ENCODE peak calls at places on chromosomes 1 and 21, in seven cellular contexts. One of them, this sample, is unnamed.

GRCh38 chr1:185816460-185816859 is 82.3 kb downstream of the HMCN1 start:
- DNase-seq in SK-N-SH: no peak
- DNase-seq in GM12878: no peak
- DNase-seq in HCT116: no peak
- DNase-seq in K562: no peak
- DNase-seq in H1: no peak
- DNase-seq in HepG2: no peak
- DNase-seq in this sample: no peak

GRCh38 chr1:221722254-221723017 is 19.5 kb downstream of the DUSP10 start:
- DNase-seq in SK-N-SH: no peak
- DNase-seq in GM12878: no peak
- DNase-seq in HCT116: no peak
- DNase-seq in K562: no peak
- DNase-seq in H1: no peak
- DNase-seq in HepG2: no peak
- DNase-seq in this sample: no peak

GRCh38 chr21:25912402-25912746 is 177.6 kb downstream of the GABPA start:
- DNase-seq in SK-N-SH: no peak
- DNase-seq in GM12878: no peak
- DNase-seq in HCT116: no peak
- DNase-seq in K562: no peak
- DNase-seq in H1: no peak
- DNase-seq in HepG2: no peak
- DNase-seq in this sample: no peak

GRCh38 chr1:9900142-9901043 is 9.7 kb downstream of the CTNNBIP1 start:
- DNase-seq in SK-N-SH: no peak
- DNase-seq in GM12878: no peak
- DNase-seq in HCT116: no peak
- DNase-seq in K562: no peak
- DNase-seq in H1: no peak
- DNase-seq in HepG2: peak
- DNase-seq in this sample: no peak

GRCh38 chr1:29428997-29429396 is 192.7 kb downstream of the PTPRU start:
- DNase-seq in SK-N-SH: no peak
- DNase-seq in GM12878: no peak
- DNase-seq in HCT116: no peak
- DNase-seq in K562: no peak
- DNase-seq in H1: no peak
- DNase-seq in HepG2: no peak
- DNase-seq in this sample: no peak

GRCh38 chr1:97919568-97920261 is 1.1 kb downstream of the DPYD start:
- DNase-seq in SK-N-SH: no peak
- DNase-seq in GM12878: no peak
- DNase-seq in HCT116: no peak
- DNase-seq in K562: no peak
- DNase-seq in H1: no peak
- DNase-seq in HepG2: no peak
- DNase-seq in this sample: no peak

GRCh38 chr1:234879157-234880080 is 249.2 kb downstream of the TOMM20 start:
- DNase-seq in SK-N-SH: no peak
- DNase-seq in GM12878: no peak
- DNase-seq in HCT116: no peak
- DNase-seq in K562: no peak
- DNase-seq in H1: no peak
- DNase-seq in HepG2: no peak
- DNase-seq in this sample: no peak

GRCh38 chr1:171487038-171487437 is 1.7 kb downstream of the PRRC2C start:
- DNase-seq in SK-N-SH: no peak
- DNase-seq in GM12878: no peak
- DNase-seq in HCT116: no peak
- DNase-seq in K562: no peak
- DNase-seq in H1: no peak
- DNase-seq in HepG2: no peak
- DNase-seq in this sample: no peak

GRCh38 chr1:207962716-207963428 is 51.9 kb upstream of the CD34 start:
- DNase-seq in SK-N-SH: peak
- DNase-seq in GM12878: no peak
- DNase-seq in HCT116: no peak
- DNase-seq in K562: no peak
- DNase-seq in H1: no peak
- DNase-seq in HepG2: no peak
- DNase-seq in this sample: peak

GRCh38 chr1:8871539-8871935 is 6.9 kb downstream of the ENO1 start:
- DNase-seq in SK-N-SH: no peak
- DNase-seq in GM12878: no peak
- DNase-seq in HCT116: no peak
- DNase-seq in K562: no peak
- DNase-seq in H1: no peak
- DNase-seq in HepG2: no peak
- DNase-seq in this sample: no peak

GRCh38 chr1:48470506-48470905 is 1.5 kb downstream of the SPATA6 start:
- DNase-seq in SK-N-SH: no peak
- DNase-seq in GM12878: no peak
- DNase-seq in HCT116: no peak
- DNase-seq in K562: no peak
- DNase-seq in H1: no peak
- DNase-seq in HepG2: no peak
- DNase-seq in this sample: peak

GRCh38 chr1:53348491-53349368 is 20.9 kb upstream of the LRP8 start:
- DNase-seq in SK-N-SH: no peak
- DNase-seq in GM12878: no peak
- DNase-seq in HCT116: no peak
- DNase-seq in K562: no peak
- DNase-seq in H1: no peak
- DNase-seq in HepG2: no peak
- DNase-seq in this sample: no peak

GRCh38 chr1:2611034-2611501 is 21.7 kb downstream of the MMEL1 start:
- DNase-seq in SK-N-SH: peak
- DNase-seq in GM12878: no peak
- DNase-seq in HCT116: peak
- DNase-seq in K562: peak
- DNase-seq in H1: peak
- DNase-seq in HepG2: no peak
- DNase-seq in this sample: peak

GRCh38 chr1:200379431-200379755 is 30.4 kb downstream of the ZNF281 start:
- DNase-seq in SK-N-SH: peak
- DNase-seq in GM12878: no peak
- DNase-seq in HCT116: no peak
- DNase-seq in K562: no peak
- DNase-seq in H1: no peak
- DNase-seq in HepG2: peak
- DNase-seq in this sample: no peak

GRCh38 chr1:174448531-174448883 is 743 bp downstream of the GPR52 start:
- DNase-seq in SK-N-SH: no peak
- DNase-seq in GM12878: no peak
- DNase-seq in HCT116: no peak
- DNase-seq in K562: no peak
- DNase-seq in H1: no peak
- DNase-seq in HepG2: no peak
- DNase-seq in this sample: no peak

GRCh38 chr1:57633881-57634280 is 210.0 kb upstream of the DAB1 start:
- DNase-seq in SK-N-SH: no peak
- DNase-seq in GM12878: no peak
- DNase-seq in HCT116: no peak
- DNase-seq in K562: no peak
- DNase-seq in H1: no peak
- DNase-seq in HepG2: no peak
- DNase-seq in this sample: no peak

GRCh38 chr21:28159396-28159795 is 833.3 kb downstream of the LTN1 start:
- DNase-seq in SK-N-SH: no peak
- DNase-seq in GM12878: no peak
- DNase-seq in HCT116: no peak
- DNase-seq in K562: no peak
- DNase-seq in H1: no peak
- DNase-seq in HepG2: no peak
- DNase-seq in this sample: no peak

GRCh38 chr21:45004481-45005263 is 64.8 kb downstream of the SLX9 start:
- DNase-seq in SK-N-SH: no peak
- DNase-seq in GM12878: no peak
- DNase-seq in HCT116: no peak
- DNase-seq in K562: peak
- DNase-seq in H1: no peak
- DNase-seq in HepG2: no peak
- DNase-seq in this sample: no peak

GRCh38 chr1:203480084-203480483 is 4.5 kb downstream of the PRELP start:
- DNase-seq in SK-N-SH: no peak
- DNase-seq in GM12878: no peak
- DNase-seq in HCT116: no peak
- DNase-seq in K562: no peak
- DNase-seq in H1: no peak
- DNase-seq in HepG2: no peak
- DNase-seq in this sample: peak

GRCh38 chr1:156677616-156678596 is 699 bp upstream of the NES start:
- DNase-seq in SK-N-SH: peak
- DNase-seq in GM12878: no peak
- DNase-seq in HCT116: no peak
- DNase-seq in K562: peak
- DNase-seq in H1: no peak
- DNase-seq in HepG2: peak
- DNase-seq in this sample: peak

GRCh38 chr1:10615932-10616671 is 141.4 kb downstream of the PEX14 start:
- DNase-seq in SK-N-SH: no peak
- DNase-seq in GM12878: no peak
- DNase-seq in HCT116: no peak
- DNase-seq in K562: no peak
- DNase-seq in H1: no peak
- DNase-seq in HepG2: no peak
- DNase-seq in this sample: no peak

GRCh38 chr1:14783592-14783886 is 185.1 kb downstream of the KAZN start:
- DNase-seq in SK-N-SH: no peak
- DNase-seq in GM12878: no peak
- DNase-seq in HCT116: no peak
- DNase-seq in K562: no peak
- DNase-seq in H1: no peak
- DNase-seq in HepG2: no peak
- DNase-seq in this sample: no peak

GRCh38 chr1:67053785-67054759 is at the start of gene SLC35D1:
- DNase-seq in SK-N-SH: peak
- DNase-seq in GM12878: peak
- DNase-seq in HCT116: peak
- DNase-seq in K562: peak
- DNase-seq in H1: peak
- DNase-seq in HepG2: peak
- DNase-seq in this sample: peak

GRCh38 chr1:227959325-227959860 is 11.7 kb upstream of the WNT9A start:
- DNase-seq in SK-N-SH: no peak
- DNase-seq in GM12878: no peak
- DNase-seq in HCT116: no peak
- DNase-seq in K562: no peak
- DNase-seq in H1: no peak
- DNase-seq in HepG2: no peak
- DNase-seq in this sample: no peak

GRCh38 chr1:227954163-227954850 is 6.6 kb upstream of the WNT9A start:
- DNase-seq in SK-N-SH: no peak
- DNase-seq in GM12878: no peak
- DNase-seq in HCT116: no peak
- DNase-seq in K562: no peak
- DNase-seq in H1: no peak
- DNase-seq in HepG2: no peak
- DNase-seq in this sample: no peak

GRCh38 chr1:227955808-227956207 is 8.1 kb upstream of the WNT9A start:
- DNase-seq in SK-N-SH: no peak
- DNase-seq in GM12878: no peak
- DNase-seq in HCT116: no peak
- DNase-seq in K562: no peak
- DNase-seq in H1: no peak
- DNase-seq in HepG2: no peak
- DNase-seq in this sample: no peak

GRCh38 chr1:227961651-227962050 is 13.9 kb upstream of the WNT9A start:
- DNase-seq in SK-N-SH: no peak
- DNase-seq in GM12878: no peak
- DNase-seq in HCT116: no peak
- DNase-seq in K562: no peak
- DNase-seq in H1: no peak
- DNase-seq in HepG2: no peak
- DNase-seq in this sample: no peak

GRCh38 chr1:227958617-227959324 is 11.0 kb upstream of the WNT9A start:
- DNase-seq in SK-N-SH: no peak
- DNase-seq in GM12878: no peak
- DNase-seq in HCT116: no peak
- DNase-seq in K562: no peak
- DNase-seq in H1: no peak
- DNase-seq in HepG2: no peak
- DNase-seq in this sample: no peak
- TF ChIP-seq JUND in SK-N-SH: no peak
- TF ChIP-seq JUND in GM12878: no peak
- TF ChIP-seq JUND in HCT116: no peak
- TF ChIP-seq JUND in K562: no peak
- TF ChIP-seq JUND in H1: no peak
- TF ChIP-seq JUND in HepG2: no peak
- TF ChIP-seq JUND in this sample: no peak

GRCh38 chr1:158330390-158330789 is 941 bp downstream of the CD1B start:
- DNase-seq in SK-N-SH: no peak
- DNase-seq in GM12878: no peak
- DNase-seq in HCT116: no peak
- DNase-seq in K562: no peak
- DNase-seq in H1: no peak
- DNase-seq in HepG2: no peak
- DNase-seq in this sample: no peak
- TF ChIP-seq JUND in SK-N-SH: no peak
- TF ChIP-seq JUND in GM12878: no peak
- TF ChIP-seq JUND in HCT116: no peak
- TF ChIP-seq JUND in K562: no peak
- TF ChIP-seq JUND in H1: no peak
- TF ChIP-seq JUND in HepG2: no peak
- TF ChIP-seq JUND in this sample: no peak

DNA sequence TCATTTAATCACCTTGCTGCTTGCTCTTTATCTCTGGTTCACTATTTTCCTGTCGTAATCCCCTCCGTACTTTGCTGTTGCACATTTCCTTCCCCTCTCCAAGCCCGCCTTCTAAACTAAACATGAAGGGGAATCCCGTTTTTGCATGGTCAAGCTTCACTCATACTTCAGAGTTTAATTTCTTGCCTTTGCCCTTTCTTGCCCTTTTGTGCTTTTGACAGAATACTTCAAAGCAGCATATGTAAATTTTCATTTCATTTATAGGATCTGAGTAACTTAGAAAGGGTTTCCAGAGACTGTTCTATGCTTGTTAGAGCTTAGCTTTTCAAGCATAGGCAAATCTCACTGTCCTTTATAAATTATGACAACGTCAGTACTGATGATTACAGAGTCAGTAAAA is 27.7 kb downstream of the SPATA45 start:
- DNase-seq in SK-N-SH: no peak
- DNase-seq in GM12878: peak
- DNase-seq in HCT116: no peak
- DNase-seq in K562: no peak
- DNase-seq in H1: no peak
- DNase-seq in HepG2: no peak
- DNase-seq in this sample: no peak
- TF ChIP-seq JUND in SK-N-SH: no peak
- TF ChIP-seq JUND in GM12878: no peak
- TF ChIP-seq JUND in HCT116: no peak
- TF ChIP-seq JUND in K562: no peak
- TF ChIP-seq JUND in H1: no peak
- TF ChIP-seq JUND in HepG2: no peak
- TF ChIP-seq JUND in this sample: no peak

DNA sequence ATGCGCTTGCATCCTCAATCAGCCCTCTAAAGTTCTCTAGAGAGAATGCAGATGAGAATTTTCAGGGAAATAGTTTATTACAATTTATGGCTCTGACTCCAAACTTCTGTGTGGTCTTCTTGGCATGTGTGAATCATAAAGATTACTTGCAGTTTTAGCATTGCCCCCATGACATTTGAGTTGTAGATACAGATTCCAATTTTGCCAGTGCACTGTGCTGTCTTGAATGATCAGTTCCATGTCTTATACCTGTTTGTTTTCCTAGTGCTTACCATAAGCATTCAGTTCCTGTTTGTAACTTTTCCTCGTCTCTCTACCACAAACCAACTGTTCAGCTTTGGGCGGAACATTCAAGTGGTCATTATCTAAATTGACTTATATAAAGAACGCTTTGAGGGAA is 4.8 kb downstream of the KRTAP21-3 start:
- DNase-seq in SK-N-SH: no peak
- DNase-seq in GM12878: no peak
- DNase-seq in HCT116: no peak
- DNase-seq in K562: no peak
- DNase-seq in H1: no peak
- DNase-seq in HepG2: no peak
- DNase-seq in this sample: no peak
- TF ChIP-seq JUND in SK-N-SH: no peak
- TF ChIP-seq JUND in GM12878: no peak
- TF ChIP-seq JUND in HCT116: no peak
- TF ChIP-seq JUND in K562: no peak
- TF ChIP-seq JUND in H1: no peak
- TF ChIP-seq JUND in HepG2: no peak
- TF ChIP-seq JUND in this sample: no peak

This sample was measured in T47D.